ENCODE peak calls at places on chromosomes 11 and 22, in five cellular contexts. H, Z, E, D and N are unnamed samples.

GRCh38 chr11:74679513-74679865 is 51.7 kb downstream of the CHRDL2 start:
- DNase-seq in H (no peak), Z (peak; percentile 1), E (no peak), D (no peak), N (no peak)

GRCh38 chr11:68890490-68891231 is 13.0 kb downstream of the MRPL21 start:
- DNase-seq in H (peak; percentile 36), Z (peak; percentile 82), E (peak; percentile 98), D (no peak), N (no peak)

GRCh38 chr11:76265771-76266241 is 59.5 kb upstream of the WNT11 start:
- DNase-seq in H (no peak), Z (peak; percentile 60), E (no peak), D (no peak), N (no peak)

GRCh38 chr22:32623943-32624342 is 149.3 kb downstream of the FBXO7 start:
- DNase-seq in H (peak; percentile 62), Z (peak; percentile 87), E (peak; percentile 78), D (no peak), N (no peak)

GRCh38 chr11:113255741-113256140 is 58.6 kb upstream of the TTC12 start:
- DNase-seq in H (no peak), Z (no peak), E (no peak), D (no peak), N (no peak)

GRCh38 chr22:49047461-49047860 is 780.2 kb downstream of the BRD1 start:
- DNase-seq in H (no peak), Z (no peak), E (no peak), D (no peak), N (no peak)

GRCh38 chr11:118917488-118918127 is 8.1 kb downstream of the BCL9L start:
- DNase-seq in H (peak; percentile 84), Z (peak; percentile 91), E (peak; percentile 74), D (peak; percentile 82), N (peak; percentile 72)

GRCh38 chr22:19183216-19183615 is 4.7 kb upstream of the SLC25A1 start:
- DNase-seq in H (no peak), Z (no peak), E (no peak), D (no peak), N (no peak)

GRCh38 chr22:17772249-17772962 is 1.9 kb downstream of the BID start:
- DNase-seq in H (no peak), Z (no peak), E (no peak), D (no peak), N (no peak)

GRCh38 chr22:23504522-23504921 is 75.6 kb downstream of the IGLL1 start:
- DNase-seq in H (no peak), Z (peak; percentile 73), E (no peak), D (no peak), N (no peak)

GRCh38 chr22:31241200-31241599 is 29.1 kb downstream of the LIMK2 start:
- DNase-seq in H (peak; percentile 35), Z (no peak), E (no peak), D (no peak), N (no peak)

GRCh38 chr22:17964153-17964552 is 60.2 kb downstream of the MICAL3 start:
- DNase-seq in H (no peak), Z (no peak), E (no peak), D (no peak), N (no peak)

GRCh38 chr11:30811226-30811625 is 225.1 kb upstream of the MPPED2 start:
- DNase-seq in H (no peak), Z (no peak), E (no peak), D (no peak), N (no peak)

GRCh38 chr11:45901646-45902045 is 5.4 kb downstream of the FREY1 start:
- DNase-seq in H (no peak), Z (no peak), E (no peak), D (no peak), N (no peak)

GRCh38 chr11:64094463-64095223 is 58.9 kb downstream of the FLRT1 start:
- DNase-seq in H (no peak), Z (peak; percentile 84), E (peak; percentile 91), D (peak; percentile 24), N (peak; percentile 96)

GRCh38 chr22:49823289-49824045 is 4.2 kb downstream of the BRD1 start:
- DNase-seq in H (no peak), Z (no peak), E (no peak), D (no peak), N (no peak)